ENCODE peak calls at places on chromosomes 1 and 21, in seven cellular contexts. Q is stimulated activated CD4-positive, alpha-beta T cell treated with anti-CD3 and anti-CD28 coated beads, TNF-alpha, amount 100 ng/mL, for 1 hour; Z is epithelial cell of esophagus; A is NCI-H2227 treated with DMSO at 0.1 percent for 48 hours; C is AG09319; Y is tibial nerve; V is OCI-M1. S is an unnamed sample.

GRCh38 chr1:156657161-156657970 is 15.4 kb downstream of the BCAN start:
- DNase-seq in Y (peak), A (peak), C (no peak), Q (peak), Z (peak), V (peak), S (peak)

GRCh38 chr1:193406901-193407300 is 220.5 kb upstream of the B3GALT2 start:
- DNase-seq in Z (peak), V (peak), Q (no peak), Y (no peak), C (no peak), A (no peak), S (peak)

GRCh38 chr1:211925016-211925415 is 94.5 kb upstream of the LPGAT1 start:
- DNase-seq in C (no peak), Y (no peak), V (no peak), Z (peak), Q (no peak), A (peak), S (no peak)

GRCh38 chr1:155527672-155528071 is 34.9 kb downstream of the ASH1L start:
- DNase-seq in Q (no peak), A (no peak), Z (peak), V (no peak), Y (no peak), C (no peak), S (no peak)

GRCh38 chr1:112706505-112707216 is at the start of gene RHOC:
- DNase-seq in Y (peak), Q (no peak), V (peak), A (peak), Z (peak), C (peak), S (peak)

GRCh38 chr1:18575620-18576019 is 55.0 kb upstream of the PAX7 start:
- DNase-seq in Q (peak), V (peak), A (no peak), C (no peak), Y (peak), Z (peak), S (peak)

GRCh38 chr1:234320549-234320948 is 52.7 kb upstream of the COA6 start:
- DNase-seq in Z (peak), Q (no peak), A (no peak), Y (no peak), C (no peak), V (no peak), S (no peak)

GRCh38 chr1:198465201-198466144 is 75.0 kb downstream of the ATP6V1G3 start:
- DNase-seq in Q (no peak), V (peak), A (peak), C (peak), Z (peak), Y (no peak), S (peak)

GRCh38 chr1:99675994-99676393 is 30.1 kb downstream of the PALMD start:
- DNase-seq in Q (no peak), C (no peak), V (no peak), Z (no peak), Y (no peak), A (no peak), S (no peak)

GRCh38 chr1:2129256-2129943 is 65.2 kb downstream of the FAAP20 start:
- DNase-seq in Z (no peak), V (no peak), Q (no peak), Y (no peak), A (no peak), C (no peak), S (no peak)

GRCh38 chr21:44463716-44464115 is 8.4 kb downstream of the LRRC3 start:
- DNase-seq in C (no peak), Q (no peak), Y (no peak), A (no peak), V (no peak), Z (no peak), S (no peak)

GRCh38 chr1:201783572-201783971 is 45.4 kb upstream of the IPO9 start:
- DNase-seq in C (no peak), A (no peak), Z (no peak), V (no peak), Y (no peak), Q (no peak), S (no peak)

GRCh38 chr1:185241127-185241526 is 75.9 kb downstream of the IVNS1ABP start:
- DNase-seq in A (no peak), C (no peak), Q (no peak), V (peak), Y (no peak), Z (no peak), S (no peak)

GRCh38 chr1:156752843-156753486 is 1.5 kb upstream of the HDGF start:
- DNase-seq in Y (no peak), A (no peak), C (peak), Q (no peak), Z (peak), V (no peak), S (no peak)

GRCh38 chr1:52632732-52633290 is at the start of gene SHISAL2A:
- DNase-seq in A (no peak), Y (no peak), Z (peak), V (no peak), Q (peak), C (no peak), S (peak)

S was measured in AG08395.